ENCODE peak calls at places on chromosomes 2 and 18, in four cellular contexts. Q is T-helper 9 cell, X is GM20000, O is RWPE1. U is an unnamed sample.

GRCh38 chr2:239920616-239921365 is 104.4 kb downstream of the NDUFA10 start:
- DNase-seq in O (no peak), Q (no peak), X (no peak), U (peak; percentile 64)

GRCh38 chr2:177689623-177690022 is 297.1 kb downstream of the AGPS start:
- DNase-seq in Q (no peak), X (no peak), O (no peak), U (no peak)

GRCh38 chr18:44887227-44887631 is 206.5 kb downstream of the SETBP1 start:
- DNase-seq in X (peak; percentile 51), O (peak; percentile 36), Q (no peak), U (no peak)

GRCh38 chr2:215652432-215652831 is 216.6 kb upstream of the FN1 start:
- DNase-seq in Q (no peak), X (no peak), O (no peak), U (no peak)

GRCh38 chr2:221896505-221897151 is 324.5 kb upstream of the EPHA4 start:
- DNase-seq in Q (no peak), X (no peak), O (peak; percentile 4), U (no peak)

GRCh38 chr2:215607790-215608189 is 171.9 kb upstream of the FN1 start:
- DNase-seq in Q (no peak), X (no peak), O (no peak), U (no peak)

GRCh38 chr2:104521247-104521646 is 332.7 kb upstream of the POU3F3 start:
- DNase-seq in O (no peak), X (no peak), Q (no peak), U (no peak)

GRCh38 chr2:222043897-222044296 is 254.9 kb downstream of the PAX3 start:
- DNase-seq in O (no peak), Q (no peak), X (no peak), U (no peak)

GRCh38 chr2:110768591-110768990 is 36.2 kb downstream of the ACOXL start:
- DNase-seq in X (no peak), Q (no peak), O (no peak), U (no peak)

GRCh38 chr2:113877651-113878594 is 12.0 kb upstream of the ACTR3 start:
- DNase-seq in O (peak; percentile 58), X (no peak), Q (no peak), U (no peak)

GRCh38 chr2:53569957-53570727 is 197.5 kb upstream of the CHAC2 start:
- DNase-seq in Q (no peak), X (no peak), O (no peak), U (no peak)

GRCh38 chr2:237298323-237299118 is 115.4 kb downstream of the COL6A3 start:
- DNase-seq in O (peak; percentile 88), X (no peak), Q (no peak), U (no peak)

GRCh38 chr18:76538846-76539245 is 43.8 kb upstream of the ZNF516 start:
- DNase-seq in X (no peak), O (no peak), Q (no peak), U (no peak)

GRCh38 chr18:7070466-7070865 is 47.1 kb downstream of the LAMA1 start:
- DNase-seq in X (no peak), O (no peak), Q (no peak), U (no peak)

GRCh38 chr2:100214265-100214961 is 72.0 kb upstream of the AFF3 start:
- DNase-seq in X (no peak), Q (no peak), O (no peak), U (no peak)

GRCh38 chr2:7620255-7620654 is 703.0 kb downstream of the RNF144A start:
- DNase-seq in Q (no peak), O (no peak), X (no peak), U (no peak)

GRCh38 chr2:173631123-173631450 is 276.4 kb downstream of the CDCA7 start:
- DNase-seq in X (no peak), O (no peak), Q (no peak), U (no peak)